ENCODE peak calls at places on chromosomes 7 and 10, in ten cellular contexts. One of them, this sample, is unnamed.

GRCh38 chr7:42730621-42731020 is 181.2 kb downstream of the C7orf25 start:
- DNase-seq in smooth muscle cell of the brain vasculature: no peak
- DNase-seq in activated CD4-positive, alpha-beta memory T cell treated with anti-CD3 and anti-CD28 coated beads, Interleukin-2, amount 10 ng/mL, durations not matched to agents 7 days and 5 days: no peak
- DNase-seq in DMS153: no peak
- DNase-seq in upper lobe of left lung: no peak
- DNase-seq in cerebellum: no peak
- DNase-seq in fibroblast of the aortic adventitia: peak
- DNase-seq in KBM-7: no peak
- DNase-seq in stimulated activated CD4-positive, alpha-beta T cell treated with anti-CD3 and anti-CD28 coated beads, Interleukin-1b, Interleukin-23, amount 100 ng/mL, for 4 hours: no peak
- DNase-seq in nucleus accumbens: no peak
- DNase-seq in this sample: no peak

GRCh38 chr10:91556691-91557529 is 76.0 kb downstream of the PPP1R3C start:
- DNase-seq in cerebellum: no peak
- DNase-seq in KBM-7: no peak
- DNase-seq in upper lobe of left lung: peak
- DNase-seq in stimulated activated CD4-positive, alpha-beta T cell treated with anti-CD3 and anti-CD28 coated beads, Interleukin-1b, Interleukin-23, amount 100 ng/mL, for 4 hours: no peak
- DNase-seq in fibroblast of the aortic adventitia: no peak
- DNase-seq in nucleus accumbens: no peak
- DNase-seq in activated CD4-positive, alpha-beta memory T cell treated with anti-CD3 and anti-CD28 coated beads, Interleukin-2, amount 10 ng/mL, durations not matched to agents 7 days and 5 days: no peak
- DNase-seq in DMS153: no peak
- DNase-seq in smooth muscle cell of the brain vasculature: no peak
- DNase-seq in this sample: no peak

GRCh38 chr7:2876031-2876862 is 32.1 kb upstream of the GNA12 start:
- DNase-seq in DMS153: no peak
- DNase-seq in activated CD4-positive, alpha-beta memory T cell treated with anti-CD3 and anti-CD28 coated beads, Interleukin-2, amount 10 ng/mL, durations not matched to agents 7 days and 5 days: no peak
- DNase-seq in KBM-7: no peak
- DNase-seq in nucleus accumbens: no peak
- DNase-seq in stimulated activated CD4-positive, alpha-beta T cell treated with anti-CD3 and anti-CD28 coated beads, Interleukin-1b, Interleukin-23, amount 100 ng/mL, for 4 hours: no peak
- DNase-seq in cerebellum: no peak
- DNase-seq in fibroblast of the aortic adventitia: no peak
- DNase-seq in upper lobe of left lung: no peak
- DNase-seq in smooth muscle cell of the brain vasculature: no peak
- DNase-seq in this sample: no peak

GRCh38 chr7:82745117-82745516 is 301.5 kb upstream of the CACNA2D1 start:
- DNase-seq in cerebellum: no peak
- DNase-seq in nucleus accumbens: no peak
- DNase-seq in activated CD4-positive, alpha-beta memory T cell treated with anti-CD3 and anti-CD28 coated beads, Interleukin-2, amount 10 ng/mL, durations not matched to agents 7 days and 5 days: no peak
- DNase-seq in upper lobe of left lung: no peak
- DNase-seq in stimulated activated CD4-positive, alpha-beta T cell treated with anti-CD3 and anti-CD28 coated beads, Interleukin-1b, Interleukin-23, amount 100 ng/mL, for 4 hours: no peak
- DNase-seq in fibroblast of the aortic adventitia: peak
- DNase-seq in KBM-7: no peak
- DNase-seq in smooth muscle cell of the brain vasculature: no peak
- DNase-seq in DMS153: no peak
- DNase-seq in this sample: no peak

GRCh38 chr7:128215281-128215680 is 25.8 kb upstream of the LEP start:
- DNase-seq in upper lobe of left lung: no peak
- DNase-seq in activated CD4-positive, alpha-beta memory T cell treated with anti-CD3 and anti-CD28 coated beads, Interleukin-2, amount 10 ng/mL, durations not matched to agents 7 days and 5 days: no peak
- DNase-seq in KBM-7: no peak
- DNase-seq in fibroblast of the aortic adventitia: peak
- DNase-seq in cerebellum: no peak
- DNase-seq in stimulated activated CD4-positive, alpha-beta T cell treated with anti-CD3 and anti-CD28 coated beads, Interleukin-1b, Interleukin-23, amount 100 ng/mL, for 4 hours: no peak
- DNase-seq in DMS153: no peak
- DNase-seq in nucleus accumbens: no peak
- DNase-seq in smooth muscle cell of the brain vasculature: no peak
- DNase-seq in this sample: no peak

GRCh38 chr7:93298671-93299070 is 66.5 kb downstream of the VPS50 start:
- DNase-seq in nucleus accumbens: no peak
- DNase-seq in upper lobe of left lung: no peak
- DNase-seq in KBM-7: no peak
- DNase-seq in activated CD4-positive, alpha-beta memory T cell treated with anti-CD3 and anti-CD28 coated beads, Interleukin-2, amount 10 ng/mL, durations not matched to agents 7 days and 5 days: no peak
- DNase-seq in smooth muscle cell of the brain vasculature: no peak
- DNase-seq in DMS153: no peak
- DNase-seq in cerebellum: no peak
- DNase-seq in stimulated activated CD4-positive, alpha-beta T cell treated with anti-CD3 and anti-CD28 coated beads, Interleukin-1b, Interleukin-23, amount 100 ng/mL, for 4 hours: no peak
- DNase-seq in fibroblast of the aortic adventitia: peak
- DNase-seq in this sample: no peak

GRCh38 chr10:84540617-84541288 is 212.4 kb downstream of the CCSER2 start:
- DNase-seq in DMS153: no peak
- DNase-seq in cerebellum: peak
- DNase-seq in KBM-7: peak
- DNase-seq in smooth muscle cell of the brain vasculature: no peak
- DNase-seq in upper lobe of left lung: peak
- DNase-seq in fibroblast of the aortic adventitia: peak
- DNase-seq in activated CD4-positive, alpha-beta memory T cell treated with anti-CD3 and anti-CD28 coated beads, Interleukin-2, amount 10 ng/mL, durations not matched to agents 7 days and 5 days: peak
- DNase-seq in stimulated activated CD4-positive, alpha-beta T cell treated with anti-CD3 and anti-CD28 coated beads, Interleukin-1b, Interleukin-23, amount 100 ng/mL, for 4 hours: peak
- DNase-seq in nucleus accumbens: peak
- DNase-seq in this sample: peak

GRCh38 chr10:114970515-114970914 is 32.5 kb downstream of the TRUB1 start:
- DNase-seq in KBM-7: no peak
- DNase-seq in nucleus accumbens: no peak
- DNase-seq in cerebellum: no peak
- DNase-seq in fibroblast of the aortic adventitia: no peak
- DNase-seq in upper lobe of left lung: no peak
- DNase-seq in activated CD4-positive, alpha-beta memory T cell treated with anti-CD3 and anti-CD28 coated beads, Interleukin-2, amount 10 ng/mL, durations not matched to agents 7 days and 5 days: no peak
- DNase-seq in stimulated activated CD4-positive, alpha-beta T cell treated with anti-CD3 and anti-CD28 coated beads, Interleukin-1b, Interleukin-23, amount 100 ng/mL, for 4 hours: no peak
- DNase-seq in smooth muscle cell of the brain vasculature: no peak
- DNase-seq in DMS153: no peak
- DNase-seq in this sample: peak

GRCh38 chr7:50580053-50580452 is 14.8 kb upstream of the DDC start:
- DNase-seq in DMS153: no peak
- DNase-seq in KBM-7: no peak
- DNase-seq in smooth muscle cell of the brain vasculature: no peak
- DNase-seq in activated CD4-positive, alpha-beta memory T cell treated with anti-CD3 and anti-CD28 coated beads, Interleukin-2, amount 10 ng/mL, durations not matched to agents 7 days and 5 days: no peak
- DNase-seq in cerebellum: no peak
- DNase-seq in stimulated activated CD4-positive, alpha-beta T cell treated with anti-CD3 and anti-CD28 coated beads, Interleukin-1b, Interleukin-23, amount 100 ng/mL, for 4 hours: no peak
- DNase-seq in fibroblast of the aortic adventitia: no peak
- DNase-seq in nucleus accumbens: no peak
- DNase-seq in upper lobe of left lung: no peak
- DNase-seq in this sample: no peak

GRCh38 chr10:48506147-48506917 is 98.5 kb downstream of the ARHGAP22 start:
- DNase-seq in nucleus accumbens: no peak
- DNase-seq in fibroblast of the aortic adventitia: peak
- DNase-seq in stimulated activated CD4-positive, alpha-beta T cell treated with anti-CD3 and anti-CD28 coated beads, Interleukin-1b, Interleukin-23, amount 100 ng/mL, for 4 hours: no peak
- DNase-seq in cerebellum: no peak
- DNase-seq in upper lobe of left lung: no peak
- DNase-seq in smooth muscle cell of the brain vasculature: no peak
- DNase-seq in KBM-7: peak
- DNase-seq in DMS153: no peak
- DNase-seq in activated CD4-positive, alpha-beta memory T cell treated with anti-CD3 and anti-CD28 coated beads, Interleukin-2, amount 10 ng/mL, durations not matched to agents 7 days and 5 days: peak
- DNase-seq in this sample: peak

GRCh38 chr10:99329238-99329890 is at the start of gene CNNM1:
- DNase-seq in DMS153: no peak
- DNase-seq in upper lobe of left lung: no peak
- DNase-seq in KBM-7: peak
- DNase-seq in cerebellum: peak
- DNase-seq in smooth muscle cell of the brain vasculature: no peak
- DNase-seq in stimulated activated CD4-positive, alpha-beta T cell treated with anti-CD3 and anti-CD28 coated beads, Interleukin-1b, Interleukin-23, amount 100 ng/mL, for 4 hours: peak
- DNase-seq in activated CD4-positive, alpha-beta memory T cell treated with anti-CD3 and anti-CD28 coated beads, Interleukin-2, amount 10 ng/mL, durations not matched to agents 7 days and 5 days: peak
- DNase-seq in fibroblast of the aortic adventitia: no peak
- DNase-seq in nucleus accumbens: peak
- DNase-seq in this sample: peak

GRCh38 chr10:132533571-132534260 is 3.9 kb upstream of the INPP5A start:
- DNase-seq in fibroblast of the aortic adventitia: no peak
- DNase-seq in cerebellum: no peak
- DNase-seq in upper lobe of left lung: peak
- DNase-seq in stimulated activated CD4-positive, alpha-beta T cell treated with anti-CD3 and anti-CD28 coated beads, Interleukin-1b, Interleukin-23, amount 100 ng/mL, for 4 hours: no peak
- DNase-seq in activated CD4-positive, alpha-beta memory T cell treated with anti-CD3 and anti-CD28 coated beads, Interleukin-2, amount 10 ng/mL, durations not matched to agents 7 days and 5 days: no peak
- DNase-seq in KBM-7: no peak
- DNase-seq in nucleus accumbens: no peak
- DNase-seq in smooth muscle cell of the brain vasculature: no peak
- DNase-seq in DMS153: no peak
- DNase-seq in this sample: no peak

GRCh38 chr10:86659721-86660438 is 5.5 kb downstream of the OPN4 start:
- DNase-seq in nucleus accumbens: no peak
- DNase-seq in upper lobe of left lung: no peak
- DNase-seq in stimulated activated CD4-positive, alpha-beta T cell treated with anti-CD3 and anti-CD28 coated beads, Interleukin-1b, Interleukin-23, amount 100 ng/mL, for 4 hours: no peak
- DNase-seq in fibroblast of the aortic adventitia: no peak
- DNase-seq in DMS153: no peak
- DNase-seq in cerebellum: no peak
- DNase-seq in activated CD4-positive, alpha-beta memory T cell treated with anti-CD3 and anti-CD28 coated beads, Interleukin-2, amount 10 ng/mL, durations not matched to agents 7 days and 5 days: no peak
- DNase-seq in KBM-7: no peak
- DNase-seq in smooth muscle cell of the brain vasculature: no peak
- DNase-seq in this sample: no peak

GRCh38 chr7:4633012-4633411 is 49.1 kb upstream of the FOXK1 start:
- DNase-seq in upper lobe of left lung: no peak
- DNase-seq in DMS153: no peak
- DNase-seq in smooth muscle cell of the brain vasculature: no peak
- DNase-seq in nucleus accumbens: no peak
- DNase-seq in fibroblast of the aortic adventitia: peak
- DNase-seq in cerebellum: no peak
- DNase-seq in activated CD4-positive, alpha-beta memory T cell treated with anti-CD3 and anti-CD28 coated beads, Interleukin-2, amount 10 ng/mL, durations not matched to agents 7 days and 5 days: no peak
- DNase-seq in KBM-7: peak
- DNase-seq in stimulated activated CD4-positive, alpha-beta T cell treated with anti-CD3 and anti-CD28 coated beads, Interleukin-1b, Interleukin-23, amount 100 ng/mL, for 4 hours: no peak
- DNase-seq in this sample: no peak

GRCh38 chr10:14959221-14960057 is at the start of gene MEIG1:
- DNase-seq in upper lobe of left lung: peak
- DNase-seq in KBM-7: peak
- DNase-seq in stimulated activated CD4-positive, alpha-beta T cell treated with anti-CD3 and anti-CD28 coated beads, Interleukin-1b, Interleukin-23, amount 100 ng/mL, for 4 hours: peak
- DNase-seq in activated CD4-positive, alpha-beta memory T cell treated with anti-CD3 and anti-CD28 coated beads, Interleukin-2, amount 10 ng/mL, durations not matched to agents 7 days and 5 days: peak
- DNase-seq in cerebellum: peak
- DNase-seq in DMS153: peak
- DNase-seq in nucleus accumbens: peak
- DNase-seq in smooth muscle cell of the brain vasculature: peak
- DNase-seq in fibroblast of the aortic adventitia: peak
- DNase-seq in this sample: peak

GRCh38 chr10:44962870-44963738 is 3.5 kb downstream of the RASSF4 start:
- DNase-seq in upper lobe of left lung: peak
- DNase-seq in DMS153: no peak
- DNase-seq in KBM-7: no peak
- DNase-seq in stimulated activated CD4-positive, alpha-beta T cell treated with anti-CD3 and anti-CD28 coated beads, Interleukin-1b, Interleukin-23, amount 100 ng/mL, for 4 hours: no peak
- DNase-seq in nucleus accumbens: no peak
- DNase-seq in activated CD4-positive, alpha-beta memory T cell treated with anti-CD3 and anti-CD28 coated beads, Interleukin-2, amount 10 ng/mL, durations not matched to agents 7 days and 5 days: peak
- DNase-seq in fibroblast of the aortic adventitia: no peak
- DNase-seq in smooth muscle cell of the brain vasculature: no peak
- DNase-seq in cerebellum: no peak
- DNase-seq in this sample: no peak

GRCh38 chr7:73606801-73607691 is 17.3 kb downstream of the MLXIPL start:
- DNase-seq in fibroblast of the aortic adventitia: peak
- DNase-seq in nucleus accumbens: peak
- DNase-seq in stimulated activated CD4-positive, alpha-beta T cell treated with anti-CD3 and anti-CD28 coated beads, Interleukin-1b, Interleukin-23, amount 100 ng/mL, for 4 hours: peak
- DNase-seq in upper lobe of left lung: peak
- DNase-seq in activated CD4-positive, alpha-beta memory T cell treated with anti-CD3 and anti-CD28 coated beads, Interleukin-2, amount 10 ng/mL, durations not matched to agents 7 days and 5 days: peak
- DNase-seq in KBM-7: peak
- DNase-seq in DMS153: no peak
- DNase-seq in smooth muscle cell of the brain vasculature: no peak
- DNase-seq in cerebellum: peak
- DNase-seq in this sample: peak

GRCh38 chr10:66187096-66187733 is 738.6 kb upstream of the LRRTM3 start:
- DNase-seq in nucleus accumbens: no peak
- DNase-seq in smooth muscle cell of the brain vasculature: no peak
- DNase-seq in upper lobe of left lung: no peak
- DNase-seq in stimulated activated CD4-positive, alpha-beta T cell treated with anti-CD3 and anti-CD28 coated beads, Interleukin-1b, Interleukin-23, amount 100 ng/mL, for 4 hours: no peak
- DNase-seq in cerebellum: no peak
- DNase-seq in fibroblast of the aortic adventitia: no peak
- DNase-seq in KBM-7: no peak
- DNase-seq in DMS153: no peak
- DNase-seq in activated CD4-positive, alpha-beta memory T cell treated with anti-CD3 and anti-CD28 coated beads, Interleukin-2, amount 10 ng/mL, durations not matched to agents 7 days and 5 days: no peak
- DNase-seq in this sample: no peak

GRCh38 chr7:4783292-4783652 is 7.8 kb downstream of the AP5Z1 start:
- DNase-seq in nucleus accumbens: no peak
- DNase-seq in smooth muscle cell of the brain vasculature: no peak
- DNase-seq in DMS153: no peak
- DNase-seq in cerebellum: no peak
- DNase-seq in upper lobe of left lung: no peak
- DNase-seq in activated CD4-positive, alpha-beta memory T cell treated with anti-CD3 and anti-CD28 coated beads, Interleukin-2, amount 10 ng/mL, durations not matched to agents 7 days and 5 days: no peak
- DNase-seq in fibroblast of the aortic adventitia: no peak
- DNase-seq in KBM-7: no peak
- DNase-seq in stimulated activated CD4-positive, alpha-beta T cell treated with anti-CD3 and anti-CD28 coated beads, Interleukin-1b, Interleukin-23, amount 100 ng/mL, for 4 hours: no peak
- DNase-seq in this sample: no peak

GRCh38 chr7:113799896-113800295 is 118.9 kb downstream of the PPP1R3A start:
- DNase-seq in activated CD4-positive, alpha-beta memory T cell treated with anti-CD3 and anti-CD28 coated beads, Interleukin-2, amount 10 ng/mL, durations not matched to agents 7 days and 5 days: no peak
- DNase-seq in upper lobe of left lung: no peak
- DNase-seq in KBM-7: no peak
- DNase-seq in cerebellum: no peak
- DNase-seq in stimulated activated CD4-positive, alpha-beta T cell treated with anti-CD3 and anti-CD28 coated beads, Interleukin-1b, Interleukin-23, amount 100 ng/mL, for 4 hours: no peak
- DNase-seq in nucleus accumbens: no peak
- DNase-seq in DMS153: peak
- DNase-seq in fibroblast of the aortic adventitia: no peak
- DNase-seq in smooth muscle cell of the brain vasculature: no peak
- DNase-seq in this sample: no peak

GRCh38 chr10:31887850-31888249 is 40.8 kb downstream of the ARHGAP12 start:
- DNase-seq in stimulated activated CD4-positive, alpha-beta T cell treated with anti-CD3 and anti-CD28 coated beads, Interleukin-1b, Interleukin-23, amount 100 ng/mL, for 4 hours: no peak
- DNase-seq in smooth muscle cell of the brain vasculature: no peak
- DNase-seq in fibroblast of the aortic adventitia: no peak
- DNase-seq in KBM-7: no peak
- DNase-seq in cerebellum: no peak
- DNase-seq in upper lobe of left lung: no peak
- DNase-seq in nucleus accumbens: no peak
- DNase-seq in DMS153: no peak
- DNase-seq in activated CD4-positive, alpha-beta memory T cell treated with anti-CD3 and anti-CD28 coated beads, Interleukin-2, amount 10 ng/mL, durations not matched to agents 7 days and 5 days: no peak
- DNase-seq in this sample: no peak

GRCh38 chr10:86734209-86734988 is 22.0 kb upstream of the BMPR1A start:
- DNase-seq in activated CD4-positive, alpha-beta memory T cell treated with anti-CD3 and anti-CD28 coated beads, Interleukin-2, amount 10 ng/mL, durations not matched to agents 7 days and 5 days: no peak
- DNase-seq in stimulated activated CD4-positive, alpha-beta T cell treated with anti-CD3 and anti-CD28 coated beads, Interleukin-1b, Interleukin-23, amount 100 ng/mL, for 4 hours: no peak
- DNase-seq in KBM-7: peak
- DNase-seq in fibroblast of the aortic adventitia: no peak
- DNase-seq in nucleus accumbens: no peak
- DNase-seq in smooth muscle cell of the brain vasculature: no peak
- DNase-seq in upper lobe of left lung: no peak
- DNase-seq in cerebellum: no peak
- DNase-seq in DMS153: no peak
- DNase-seq in this sample: no peak